ENCODE peak calls at places on chromosomes 12 and 14, in nine cellular contexts. L is tibial nerve, J is stomach, T is IMR-90, I is breast epithelium, Q is HCT116, Y is lower leg skin, S is body of pancreas, C is ovary. M is an unnamed sample.

GRCh38 chr14:70358631-70359030 is 852 bp downstream of the COX16 start:
- DNase-seq in Q (no peak), T (peak; percentile 12), J (no peak), Y (no peak), I (no peak), L (no peak), S (no peak), C (no peak), M (no peak)

GRCh38 chr14:51548187-51548586 is 103.5 kb upstream of the FRMD6 start:
- DNase-seq in Q (no peak), I (no peak), T (no peak), C (no peak), L (no peak), J (no peak), S (no peak), Y (no peak), M (no peak)

GRCh38 chr12:3925621-3926020 is 52.4 kb upstream of the PARP11 start:
- DNase-seq in I (no peak), L (no peak), J (no peak), T (no peak), C (no peak), Q (no peak), Y (no peak), S (no peak), M (no peak)

GRCh38 chr14:89502966-89503365 is 85.9 kb upstream of the FOXN3 start:
- DNase-seq in J (no peak), Y (no peak), I (no peak), L (no peak), Q (no peak), C (no peak), S (no peak), T (no peak), M (no peak)

GRCh38 chr12:57591567-57592325 is 754 bp downstream of the PIP4K2C start:
- DNase-seq in Q (no peak), I (peak; percentile 59), Y (no peak), J (peak; percentile 34), T (peak; percentile 21), L (no peak), S (peak; percentile 20), C (no peak), M (no peak)

GRCh38 chr12:52874573-52875435 is 26.0 kb upstream of the KRT78 start:
- DNase-seq in L (no peak), S (no peak), T (no peak), Y (no peak), Q (no peak), C (no peak), J (no peak), I (no peak), M (no peak)

GRCh38 chr14:95948608-95949007 is 72.0 kb downstream of the TUNAR start:
- DNase-seq in Y (no peak), Q (no peak), J (no peak), C (no peak), L (no peak), I (no peak), T (no peak), S (no peak), M (no peak)

GRCh38 chr14:55129428-55130193 is 559 bp downstream of the LGALS3 start:
- DNase-seq in S (peak; percentile 64), J (peak; percentile 70), L (peak; percentile 67), C (peak; percentile 75), T (peak; percentile 74), Q (no peak), Y (peak; percentile 65), I (peak; percentile 79), M (peak; percentile 71)

GRCh38 chr12:3035815-3036702 is 41.1 kb upstream of the TSPAN9 start:
- DNase-seq in J (no peak), S (no peak), C (no peak), Y (no peak), T (peak; percentile 21), I (no peak), Q (no peak), L (no peak), M (no peak)

GRCh38 chr12:16636435-16637055 is 30.6 kb upstream of the LMO3 start:
- DNase-seq in Q (no peak), J (no peak), T (no peak), S (no peak), C (no peak), L (no peak), I (no peak), Y (no peak), M (no peak)

DNA sequence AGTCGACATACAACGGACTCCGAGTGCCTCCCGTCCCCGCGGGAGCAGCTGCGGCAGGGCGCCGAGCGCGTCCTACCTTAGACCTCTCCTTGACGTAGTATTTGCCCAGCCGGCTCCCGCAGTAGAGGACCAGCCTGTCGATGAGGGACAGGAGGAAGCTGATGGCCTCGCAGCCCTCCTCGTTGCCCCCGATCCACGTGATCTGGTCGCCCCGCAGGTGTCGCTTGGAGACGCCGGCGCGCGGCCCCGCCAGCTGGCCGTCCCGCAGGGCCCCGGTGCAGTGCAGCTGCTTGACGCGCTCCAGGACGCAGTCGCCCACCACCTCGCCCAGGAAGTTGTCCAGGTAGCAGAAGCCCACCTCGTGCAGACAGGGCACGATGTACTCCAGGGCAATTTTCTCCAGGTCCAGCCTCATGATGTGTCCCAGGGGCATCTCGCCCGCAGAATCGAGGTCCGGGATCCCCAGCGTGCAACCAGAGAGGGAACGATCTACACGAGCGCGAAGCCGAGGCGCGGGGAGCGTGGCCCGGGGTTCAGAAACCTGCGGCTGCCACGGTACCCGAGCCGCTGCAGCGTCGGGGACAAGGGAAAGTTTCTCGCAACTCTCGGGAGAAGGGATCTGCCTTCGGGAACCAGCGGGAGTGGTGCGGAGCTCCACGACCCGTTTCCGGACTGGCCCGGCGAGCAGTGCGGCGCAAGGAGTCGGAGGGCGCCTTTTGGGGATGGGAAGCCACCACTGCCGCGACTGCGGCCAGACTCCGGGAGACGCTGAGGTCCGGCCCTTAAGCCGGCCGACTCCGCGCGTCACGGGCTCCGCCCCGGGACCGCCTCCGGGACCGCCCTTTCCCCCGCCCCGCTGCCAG is at the start of gene EGLN3:
- DNase-seq in C (peak; percentile 86), I (peak; percentile 87), S (peak; percentile 89), Q (peak; percentile 68), T (peak; percentile 44), L (peak; percentile 68), J (peak; percentile 94), Y (peak; percentile 84), M (peak; percentile 94)
- TF ChIP-seq POLR2A in C (peak; percentile 58), I (peak; percentile 84), S (peak; percentile 98), Q (peak; percentile 51), T (no peak), L (peak; percentile 73), J (no peak), Y (peak; percentile 53), M (peak; percentile 99)

GRCh38 chr14:64759555-64759938 is 55.3 kb downstream of the PLEKHG3 start:
- DNase-seq in J (no peak), Y (no peak), L (no peak), S (no peak), I (no peak), C (peak; percentile 26), T (no peak), Q (no peak), M (no peak)
- TF ChIP-seq POLR2A in J (no peak), Y (no peak), L (no peak), S (no peak), I (no peak), C (no peak), T (no peak), Q (no peak), M (no peak)

DNA sequence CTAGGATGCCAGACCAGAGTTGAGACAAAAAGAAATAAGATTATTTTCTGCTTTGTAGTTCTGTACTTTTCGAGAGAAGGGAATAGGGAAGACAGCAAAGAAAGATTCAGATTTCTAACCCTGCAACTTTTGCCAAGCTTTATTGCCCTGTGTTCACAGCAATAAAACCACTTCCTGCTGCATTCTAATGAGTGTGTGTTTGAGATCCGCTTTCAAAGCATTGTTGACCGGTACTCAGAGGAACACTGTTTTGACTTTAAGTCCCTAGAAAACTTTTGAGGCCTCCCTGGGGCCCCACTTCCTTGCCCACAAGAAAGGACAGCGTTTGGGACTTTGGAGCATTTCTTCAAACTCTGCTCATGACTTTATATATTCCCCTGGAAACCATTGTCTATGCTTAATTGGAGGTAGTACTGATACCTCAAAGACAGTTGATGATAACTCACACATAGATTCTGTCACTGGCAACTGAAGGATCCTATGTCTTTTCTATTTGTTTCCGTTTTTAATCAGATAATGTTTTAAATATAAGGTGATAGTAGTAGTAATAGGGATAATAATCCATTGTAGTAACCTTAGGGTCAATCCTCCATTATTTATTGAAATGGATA is 1.3 kb downstream of the RNASE6 start:
- DNase-seq in C (no peak), J (no peak), Y (no peak), T (no peak), L (no peak), Q (no peak), I (no peak), S (peak; percentile 22), M (no peak)
- TF ChIP-seq POLR2A in C (no peak), J (no peak), Y (no peak), T (no peak), L (no peak), Q (no peak), I (no peak), S (no peak), M (no peak)

DNA sequence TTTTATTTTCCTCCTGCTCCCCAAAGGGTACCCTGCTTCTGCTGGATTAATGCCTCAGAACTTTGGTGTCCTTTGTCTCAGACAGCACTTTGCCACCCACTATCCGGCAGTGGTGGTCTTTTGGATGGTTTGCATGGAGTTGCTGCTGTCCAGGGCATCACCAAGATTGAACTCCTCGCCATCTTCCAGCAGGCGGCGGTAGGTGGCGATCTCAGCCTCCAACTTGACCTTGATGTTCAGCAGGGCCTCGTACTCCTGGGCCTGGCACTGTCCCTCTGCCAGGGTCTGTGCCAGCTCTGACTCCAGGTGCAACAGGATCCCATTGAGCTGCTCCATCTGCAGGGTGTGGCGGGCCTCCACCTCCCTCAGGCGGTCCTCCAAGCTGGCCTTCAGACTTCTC is 9.4 kb upstream of the NOPCHAP1 start:
- DNase-seq in T (no peak), I (no peak), S (no peak), C (no peak), L (no peak), J (no peak), Y (no peak), Q (no peak), M (no peak)
- TF ChIP-seq POLR2A in T (no peak), I (no peak), S (no peak), C (no peak), L (no peak), J (no peak), Y (no peak), Q (no peak), M (no peak)

DNA sequence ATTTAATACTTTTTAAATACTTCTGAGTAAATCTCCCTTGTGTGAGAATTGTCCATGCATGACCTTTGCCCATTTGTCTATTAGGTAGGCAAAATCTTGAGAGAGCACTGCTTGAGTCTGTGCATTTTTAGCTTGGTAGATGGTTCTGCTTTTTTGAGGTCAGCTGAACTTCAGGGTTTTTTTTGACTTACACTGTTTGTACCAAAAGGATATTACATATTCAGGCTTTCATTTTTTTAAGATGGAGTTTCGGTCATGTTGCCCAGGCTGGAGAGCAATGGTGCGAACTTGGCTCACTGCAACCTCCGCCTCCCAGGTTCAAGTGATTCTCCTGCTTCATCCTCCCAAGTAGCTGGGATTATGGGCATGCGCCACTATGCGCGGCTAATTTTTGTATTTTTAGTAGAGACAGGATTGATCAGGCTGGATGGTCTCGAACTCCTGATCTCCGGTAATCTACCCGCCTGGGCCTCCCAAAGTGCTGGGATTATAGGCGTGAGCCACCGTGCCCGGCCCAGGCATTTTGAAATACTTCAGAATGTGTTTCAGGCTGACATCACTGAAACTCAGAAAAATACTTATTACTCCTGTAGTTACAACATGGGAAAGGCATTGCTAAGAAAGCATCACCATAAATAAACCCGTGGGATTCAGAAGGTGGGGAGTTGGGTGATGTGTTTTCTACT is 11.1 kb downstream of the RASSF3 start:
- DNase-seq in C (no peak), I (no peak), Q (no peak), Y (no peak), L (no peak), T (peak; percentile 95), J (no peak), S (no peak), M (peak; percentile 53)
- TF ChIP-seq POLR2A in C (no peak), I (no peak), Q (no peak), Y (no peak), L (no peak), T (no peak), J (no peak), S (no peak), M (no peak)

M was measured in uterus.